ENCODE peak calls at places on chromosomes 13 and 19, in eight cellular contexts. U is HCT116, T is GM23338, D is endothelial cell of umbilical vein, S is HepG2, R is H1, L is K562, Y is GM12878. G is an unnamed sample.

GRCh38 chr19:50551713-50552187 is 16.5 kb downstream of the LRRC4B start:
- DNase-seq in L (peak; percentile 44), U (no peak), R (peak; percentile 54), S (no peak), T (peak; percentile 70), Y (no peak), D (no peak), G (no peak)

GRCh38 chr13:60519496-60519895 is 122.5 kb downstream of the TDRD3 start:
- DNase-seq in Y (no peak), D (no peak), U (no peak), R (no peak), S (no peak), T (no peak), L (no peak), G (no peak)

GRCh38 chr13:40668335-40668734 is 1.9 kb upstream of the FOXO1 start:
- DNase-seq in R (no peak), Y (no peak), T (peak; percentile 80), S (peak; percentile 54), D (peak; percentile 45), L (peak; percentile 57), U (no peak), G (no peak)

GRCh38 chr19:27955484-27955883 is 1257.5 kb downstream of the UQCRFS1 start:
- DNase-seq in S (no peak), T (no peak), R (no peak), L (no peak), D (no peak), U (no peak), Y (no peak), G (no peak)

GRCh38 chr13:90968510-90968909 is 379.0 kb upstream of the MIR17HG start:
- DNase-seq in L (no peak), D (no peak), U (peak; percentile 4), T (peak; percentile 77), S (peak; percentile 2), Y (no peak), R (peak; percentile 50), G (peak; percentile 18)

GRCh38 chr13:35599385-35599784 is 122.9 kb upstream of the MAB21L1 start:
- DNase-seq in D (no peak), U (no peak), T (peak; percentile 41), S (no peak), L (no peak), Y (no peak), R (no peak), G (no peak)

GRCh38 chr13:39825886-39826285 is 170.4 kb downstream of the COG6 start:
- DNase-seq in D (no peak), T (no peak), Y (no peak), S (no peak), R (no peak), U (no peak), L (no peak), G (no peak)

GRCh38 chr13:91546865-91547264 is 148.4 kb downstream of the GPC5 start:
- DNase-seq in Y (no peak), S (no peak), L (no peak), D (no peak), R (no peak), T (no peak), U (no peak), G (no peak)

GRCh38 chr19:58089846-58090245 is 8.2 kb downstream of the ZSCAN18 start:
- DNase-seq in U (no peak), L (no peak), Y (no peak), D (no peak), T (no peak), S (no peak), R (no peak), G (no peak)

GRCh38 chr19:49588370-49589122 is 2.4 kb upstream of the PRR12 start:
- DNase-seq in L (no peak), D (no peak), U (no peak), R (no peak), T (no peak), S (no peak), Y (no peak), G (no peak)

GRCh38 chr19:13195678-13196077 is 45.5 kb downstream of the IER2 start:
- DNase-seq in S (peak; percentile 80), Y (no peak), U (no peak), L (peak; percentile 51), R (peak; percentile 86), T (peak; percentile 91), D (no peak), G (no peak)

GRCh38 chr19:16338470-16339360 is 14.1 kb downstream of the KLF2 start:
- DNase-seq in R (no peak), S (peak; percentile 28), L (no peak), T (peak; percentile 40), D (peak; percentile 86), U (peak; percentile 56), Y (peak; percentile 59), G (no peak)

GRCh38 chr13:36712785-36713184 is 39.0 kb downstream of the SERTM1 start:
- DNase-seq in L (no peak), Y (no peak), R (no peak), S (no peak), U (no peak), D (no peak), T (no peak), G (no peak)

DNA sequence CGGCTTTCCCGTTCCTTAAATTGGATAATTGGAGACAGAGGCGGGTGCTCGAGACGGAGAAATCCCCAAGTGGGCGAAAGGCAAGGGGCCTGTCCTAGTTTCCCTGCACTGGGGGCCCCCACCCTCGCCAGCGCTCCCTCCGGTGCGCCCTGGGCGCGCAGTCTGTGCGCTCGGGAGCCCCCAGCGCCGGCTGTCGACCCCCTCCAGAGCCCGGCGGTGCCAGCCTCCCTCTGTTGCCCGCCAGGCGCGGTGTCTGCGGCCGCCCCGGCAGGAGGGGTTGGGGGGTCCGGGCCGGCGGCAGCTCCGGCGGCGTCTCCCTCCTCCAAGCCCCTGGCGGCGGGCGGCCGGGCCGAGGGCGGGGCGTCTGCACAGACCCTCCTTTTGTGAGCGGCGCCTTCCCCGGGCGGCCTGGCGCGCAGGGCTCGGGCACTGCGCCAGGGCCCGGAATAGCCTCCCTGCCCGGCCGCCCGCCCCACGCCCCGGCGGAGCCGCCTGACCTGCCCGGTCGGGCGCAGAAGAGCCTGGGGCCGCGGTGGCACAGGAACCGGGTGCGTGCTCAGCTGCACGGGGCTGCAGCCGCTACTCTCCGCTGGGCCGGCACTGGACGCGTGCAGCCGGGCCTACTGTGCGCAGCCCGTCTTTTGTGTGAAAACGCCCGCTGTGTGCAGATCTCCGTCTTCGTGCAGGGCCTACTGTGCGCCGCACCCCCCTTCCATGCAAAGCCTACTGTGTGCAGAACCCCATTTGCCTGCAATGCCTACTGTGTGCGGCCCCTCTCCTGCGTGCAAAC is 13.2 kb downstream of the GADD45B start:
- DNase-seq in L (no peak), S (no peak), T (peak; percentile 75), D (peak; percentile 34), Y (no peak), U (no peak), R (peak; percentile 74), G (no peak)
- TF ChIP-seq EZH2 in L (no peak), S (no peak), T (peak; percentile 62), D (no peak), Y (no peak), U (no peak), R (peak; percentile 60), G (no peak)

DNA sequence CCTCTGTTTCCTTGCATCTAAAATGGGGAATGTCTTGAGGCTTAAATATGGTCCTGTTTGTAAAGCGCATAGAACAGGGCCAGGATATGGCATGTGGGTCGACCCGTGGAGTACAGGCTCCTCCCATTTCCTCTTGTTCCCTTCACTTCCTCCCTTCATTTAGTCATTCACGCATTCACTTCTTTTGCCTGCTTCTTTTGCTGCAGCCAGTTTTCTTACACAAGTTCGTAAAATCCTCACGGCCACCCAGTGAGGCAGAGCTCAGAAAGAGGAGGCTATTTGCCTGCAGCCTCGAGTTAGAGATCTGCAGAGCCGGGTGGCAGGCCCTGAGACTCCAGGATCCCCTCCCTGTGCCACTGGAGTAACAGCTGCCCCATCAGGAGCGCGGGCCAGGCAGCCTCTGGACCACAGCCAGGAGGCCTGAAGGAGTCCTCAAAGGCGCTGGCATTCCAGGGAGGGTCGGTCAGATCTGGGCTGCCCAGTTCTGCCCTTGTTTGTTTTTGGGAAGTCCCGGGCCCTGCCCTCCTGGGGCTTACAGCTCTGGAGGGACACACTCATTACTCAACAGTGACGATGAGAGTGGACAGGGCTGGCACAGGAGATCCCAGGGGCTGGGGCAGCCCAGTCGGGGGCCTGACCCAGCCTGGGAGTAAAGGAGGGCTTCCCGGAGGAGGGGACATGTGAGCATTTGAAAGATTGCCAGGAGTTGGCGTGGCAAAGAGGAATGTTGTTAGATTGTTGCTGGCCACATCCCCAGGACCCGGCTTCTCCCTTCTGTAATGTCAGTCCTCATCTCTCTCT is 4.6 kb downstream of the PPP5C start:
- DNase-seq in S (no peak), L (no peak), U (no peak), T (peak; percentile 27), Y (no peak), D (peak; percentile 70), R (no peak), G (no peak)
- TF ChIP-seq POLR2AphosphoS5 in S (no peak), L (no peak), U (no peak), T (no peak), Y (peak; percentile 41), D (peak; percentile 9), R (no peak), G (no peak)

GRCh38 chr19:46926201-46927071 is 65.6 kb downstream of the ARHGAP35 start:
- DNase-seq in T (no peak), D (no peak), Y (no peak), R (no peak), S (no peak), L (no peak), U (no peak), G (no peak)

GRCh38 chr19:46922465-46922864 is 61.7 kb downstream of the ARHGAP35 start:
- DNase-seq in Y (no peak), D (no peak), L (no peak), R (no peak), U (no peak), S (no peak), T (no peak), G (no peak)

GRCh38 chr19:46925548-46925950 is 64.8 kb downstream of the ARHGAP35 start:
- DNase-seq in T (no peak), R (no peak), U (no peak), Y (no peak), D (peak; percentile 29), S (peak; percentile 93), L (no peak), G (no peak)

GRCh38 chr19:46927106-46927505 is 66.3 kb downstream of the ARHGAP35 start:
- DNase-seq in S (no peak), U (no peak), T (no peak), L (no peak), D (no peak), Y (no peak), R (no peak), G (no peak)

DNA sequence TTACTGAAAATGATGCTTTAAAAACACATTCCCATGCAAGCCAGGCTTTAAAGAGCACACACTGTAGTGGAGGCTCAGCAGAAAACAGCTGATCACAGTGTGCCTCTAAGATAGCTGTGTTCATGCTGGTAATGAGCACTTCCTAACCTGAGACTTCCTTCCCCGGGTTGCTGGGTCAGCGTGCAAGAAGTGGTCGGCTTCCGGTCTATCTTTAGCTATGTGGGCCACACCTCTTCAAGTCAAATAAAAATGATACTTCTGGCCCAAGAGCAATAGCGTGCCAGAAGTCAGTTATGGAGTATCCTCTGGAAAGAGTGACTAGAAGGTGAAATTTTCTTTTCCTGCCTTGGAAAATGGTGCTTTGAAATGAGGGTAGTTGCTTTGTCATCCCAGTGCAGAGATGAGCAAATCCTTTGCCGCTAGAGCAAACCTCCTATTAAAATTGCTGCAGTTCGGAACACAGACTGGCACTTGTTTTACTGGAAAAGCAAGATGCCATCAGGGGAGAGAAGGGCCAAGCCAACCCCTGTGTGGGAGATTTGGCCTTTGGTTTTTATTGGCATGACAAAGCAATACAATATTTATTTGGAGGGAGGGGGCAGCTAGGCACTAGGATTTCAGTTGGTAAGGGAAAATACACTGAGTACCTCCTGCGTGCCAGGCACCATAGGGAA is 64.2 kb downstream of the ARHGAP35 start:
- DNase-seq in D (peak; percentile 74), R (no peak), T (no peak), L (peak; percentile 66), U (no peak), S (no peak), Y (no peak), G (no peak)
- TF ChIP-seq EZH2 in D (no peak), R (no peak), T (no peak), L (no peak), U (no peak), S (no peak), Y (no peak), G (no peak)

GRCh38 chr13:109787135-109787954 is 962 bp upstream of the IRS2 start:
- DNase-seq in T (peak; percentile 74), D (peak; percentile 25), L (peak; percentile 56), U (no peak), S (no peak), Y (no peak), R (peak; percentile 67), G (no peak)
- TF ChIP-seq POLR2AphosphoS5 in T (peak; percentile 17), D (no peak), L (no peak), U (peak; percentile 38), S (no peak), Y (no peak), R (no peak), G (peak; percentile 39)

G was measured in SK-N-MC.